ENCODE peak calls at places on chromosomes 4 and X, in five cellular contexts. H is AG10803, V is Peyer's patch, M is tibial artery, K is left ventricle myocardium inferior. Z is an unnamed sample.
A peak's percentile ranks its signal among the peaks of the same experiment; 100 is the strongest.

GRCh38 chr4:91729851-91730250 is 573.9 kb upstream of the GRID2 start:
- DNase-seq in H (no peak), V (no peak), M (no peak), K (no peak), Z (no peak)

GRCh38 chr4:17561195-17561909 is 15.6 kb upstream of the LAP3 start:
- DNase-seq in H (peak; percentile 84), V (no peak), M (no peak), K (no peak), Z (no peak)

GRCh38 chrX:116009871-116010710 is 160.5 kb upstream of the AGTR2 start:
- DNase-seq in H (no peak), V (no peak), M (peak; percentile 53), K (peak; percentile 13), Z (no peak)

GRCh38 chr4:90039122-90039521 is 88.1 kb upstream of the CCSER1 start:
- DNase-seq in H (no peak), V (no peak), M (no peak), K (no peak), Z (no peak)

GRCh38 chr4:29081230-29081955 is 1638.8 kb upstream of the PCDH7 start:
- DNase-seq in H (no peak), V (no peak), M (no peak), K (no peak), Z (no peak)

GRCh38 chr4:38050560-38051350 is 90.6 kb downstream of the PTTG2 start:
- DNase-seq in H (no peak), V (no peak), M (no peak), K (no peak), Z (no peak)

GRCh38 chrX:34112459-34112858 is 19.7 kb downstream of the FAM47A start:
- DNase-seq in H (no peak), V (no peak), M (no peak), K (no peak), Z (no peak)

GRCh38 chr4:53861856-53862610 is 202.4 kb downstream of the CHIC2 start:
- DNase-seq in H (peak; percentile 95), V (no peak), M (no peak), K (no peak), Z (no peak)

GRCh38 chrX:123695242-123695641 is 37.6 kb downstream of the THOC2 start:
- DNase-seq in H (no peak), V (no peak), M (no peak), K (no peak), Z (no peak)

GRCh38 chr4:7795983-7796382 is 143.7 kb downstream of the AFAP1 start:
- DNase-seq in H (no peak), V (no peak), M (peak; percentile 38), K (no peak), Z (no peak)

GRCh38 chr4:102151696-102152095 is 193.6 kb downstream of the SLC39A8 start:
- DNase-seq in H (no peak), V (no peak), M (no peak), K (no peak), Z (no peak)

GRCh38 chr4:78247541-78248285 is 190.6 kb downstream of the FRAS1 start:
- DNase-seq in H (no peak), V (no peak), M (no peak), K (no peak), Z (no peak)

GRCh38 chr4:161577604-161578301 is 586.0 kb downstream of the FSTL5 start:
- DNase-seq in H (peak; percentile 87), V (no peak), M (no peak), K (no peak), Z (no peak)

GRCh38 chrX:31715675-31716074 is 643.8 kb upstream of the FTHL17 start:
- DNase-seq in H (no peak), V (no peak), M (no peak), K (no peak), Z (no peak)

GRCh38 chr4:30903493-30903892 is 183.3 kb downstream of the PCDH7 start:
- DNase-seq in H (no peak), V (no peak), M (no peak), K (no peak), Z (no peak)

GRCh38 chrX:48559636-48560035 is 14.6 kb upstream of the RBM3 start:
- DNase-seq in H (no peak), V (no peak), M (no peak), K (no peak), Z (no peak)

GRCh38 chr4:44583393-44583792 is 68.0 kb downstream of the YIPF7 start:
- DNase-seq in H (no peak), V (no peak), M (no peak), K (no peak), Z (no peak)

GRCh38 chr4:14168919-14169318 is 541.4 kb upstream of the BOD1L1 start:
- DNase-seq in H (peak; percentile 78), V (no peak), M (no peak), K (peak; percentile 18), Z (peak; percentile 72)

GRCh38 chrX:116607766-116608165 is 145.0 kb upstream of the CT83 start:
- DNase-seq in H (no peak), V (no peak), M (no peak), K (no peak), Z (no peak)

GRCh38 chr4:121380448-121381147 is at the start of gene QRFPR:
- DNase-seq in H (no peak), V (no peak), M (no peak), K (peak; percentile 34), Z (no peak)

GRCh38 chr4:76977731-76978350 is 28.3 kb downstream of the SEPTIN11 start:
- DNase-seq in H (peak; percentile 85), V (no peak), M (no peak), K (no peak), Z (no peak)

GRCh38 chr4:118849867-118850812 is 14.2 kb upstream of the SEC24D start:
- DNase-seq in H (no peak), V (peak; percentile 41), M (no peak), K (no peak), Z (no peak)

GRCh38 chrX:104126856-104127255 is 14.5 kb downstream of the ZCCHC18 start:
- DNase-seq in H (no peak), V (no peak), M (no peak), K (no peak), Z (no peak)

DNA sequence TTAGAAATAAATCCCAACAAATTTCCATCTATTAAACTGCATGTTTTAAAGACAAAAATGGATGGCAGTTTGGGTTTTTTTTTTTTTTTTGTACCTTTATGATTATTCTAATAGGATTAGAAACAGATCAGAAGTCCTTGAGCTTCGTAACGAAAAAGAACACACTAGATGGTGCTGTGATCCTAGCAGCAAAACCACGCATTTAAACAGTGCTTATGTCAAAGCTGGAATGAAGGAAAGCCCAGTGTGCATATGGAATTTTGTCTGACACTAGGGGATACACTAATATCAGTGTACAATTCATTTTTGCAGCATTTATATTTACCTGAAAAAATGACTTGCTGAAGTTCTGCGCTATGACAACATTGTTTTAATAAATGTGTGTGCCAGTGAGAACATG is 229.1 kb downstream of the VEGFC start:
- DNase-seq in H (peak; percentile 71), V (no peak), M (no peak), K (no peak), Z (no peak)
- TF ChIP-seq CTCF in H (peak; percentile 56), V (no peak), M (no peak), K (peak; percentile 51), Z (no peak)

GRCh38 chr4:10058371-10058770 is 37.1 kb upstream of the SLC2A9 start:
- DNase-seq in H (no peak), V (no peak), M (no peak), K (no peak), Z (no peak)

GRCh38 chr4:10061650-10062415 is 40.5 kb upstream of the SLC2A9 start:
- DNase-seq in H (peak; percentile 32), V (no peak), M (no peak), K (no peak), Z (no peak)

GRCh38 chr4:10066206-10066605 is 44.9 kb upstream of the SLC2A9 start:
- DNase-seq in H (peak; percentile 60), V (no peak), M (no peak), K (no peak), Z (no peak)

GRCh38 chr4:10066704-10067651 is 45.7 kb upstream of the SLC2A9 start:
- DNase-seq in H (no peak), V (no peak), M (no peak), K (no peak), Z (no peak)

DNA sequence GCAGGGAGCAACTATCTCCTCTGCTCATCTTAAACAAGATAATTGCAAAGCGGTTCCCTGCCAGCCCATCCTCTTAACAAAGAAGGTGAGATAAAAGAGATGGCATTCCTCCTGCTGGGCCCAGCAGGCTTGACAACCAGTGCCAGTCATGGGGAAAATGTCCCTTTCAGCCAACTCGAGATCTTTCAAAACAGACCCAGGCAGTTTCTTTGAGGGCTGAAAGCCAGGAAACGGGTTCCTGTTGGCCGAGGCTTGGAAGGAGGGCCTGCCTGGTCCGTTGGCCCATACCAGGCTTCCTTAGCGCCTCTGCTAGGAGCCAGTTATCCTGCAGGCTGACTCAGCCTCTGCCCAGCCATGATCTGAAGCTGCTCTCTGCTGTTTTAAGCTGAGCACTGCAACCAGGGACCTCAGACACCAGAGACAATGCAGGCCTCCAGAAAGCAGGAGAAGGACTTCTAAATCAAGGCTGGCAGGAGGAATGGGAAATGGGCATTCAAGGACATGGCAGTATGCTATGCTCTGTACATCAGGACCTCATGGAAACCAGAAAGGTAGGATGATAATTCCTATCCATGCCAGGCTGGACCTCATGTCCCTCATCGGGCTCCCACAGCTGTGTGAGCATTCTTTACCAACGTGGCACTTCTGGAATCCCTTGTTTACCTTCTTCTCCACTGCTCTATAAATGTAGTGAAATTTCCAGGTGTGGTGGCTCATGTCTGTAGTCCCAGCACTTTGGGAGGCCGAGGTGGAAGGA is 42.4 kb upstream of the SLC2A9 start:
- DNase-seq in H (peak; percentile 85), V (no peak), M (peak; percentile 93), K (peak; percentile 56), Z (peak; percentile 77)
- TF ChIP-seq CTCF in H (peak; percentile 87), V (no peak), M (peak; percentile 69), K (peak; percentile 87), Z (peak; percentile 84)

GRCh38 chr4:153792007-153792892 is 3.4 kb upstream of the SFRP2 start:
- DNase-seq in H (peak; percentile 56), V (no peak), M (peak; percentile 77), K (no peak), Z (no peak)

GRCh38 chr4:153792893-153793227 is 4.0 kb upstream of the SFRP2 start:
- DNase-seq in H (no peak), V (no peak), M (no peak), K (no peak), Z (no peak)

GRCh38 chr4:153789741-153790651 is 1.1 kb upstream of the SFRP2 start:
- DNase-seq in H (peak; percentile 23), V (no peak), M (no peak), K (no peak), Z (no peak)

GRCh38 chr4:153788419-153789276 is at the start of gene SFRP2:
- DNase-seq in H (no peak), V (no peak), M (no peak), K (no peak), Z (no peak)

DNA sequence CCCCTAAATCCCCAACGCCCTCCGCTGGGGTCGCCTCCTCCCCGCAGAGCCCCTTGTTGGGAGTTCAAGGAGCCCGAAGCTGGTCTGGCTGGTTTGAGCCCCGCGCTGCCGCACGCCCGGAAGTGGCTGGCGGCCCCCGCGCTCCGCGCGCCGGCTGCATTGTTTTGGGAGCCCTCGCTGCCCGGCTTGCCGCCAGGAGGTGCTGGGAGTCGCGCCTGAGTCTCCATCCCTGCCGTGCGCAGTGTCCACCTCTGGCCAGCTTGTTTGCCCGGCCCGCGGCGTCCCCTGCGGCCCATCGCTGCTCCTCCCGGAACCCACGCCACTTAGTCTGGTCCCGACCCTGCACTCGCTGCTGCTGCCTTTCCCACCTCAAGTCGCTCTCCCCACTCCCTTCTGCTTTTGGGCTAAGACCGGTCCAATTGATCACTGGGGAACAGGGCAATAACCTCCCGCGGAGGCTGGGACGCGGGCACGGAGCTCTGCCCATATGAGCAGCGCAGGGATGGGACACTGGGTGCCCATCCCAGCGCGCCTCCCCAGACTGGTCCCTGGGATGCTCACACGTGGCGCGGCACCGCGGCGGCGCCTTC is 2.2 kb upstream of the SFRP2 start:
- DNase-seq in H (peak; percentile 25), V (no peak), M (no peak), K (no peak), Z (no peak)
- TF ChIP-seq CTCF in H (peak; percentile 38), V (no peak), M (no peak), K (peak; percentile 24), Z (no peak)

GRCh38 chr4:15320116-15320515 is 107.7 kb upstream of the C1QTNF7 start:
- DNase-seq in H (peak; percentile 68), V (no peak), M (no peak), K (no peak), Z (no peak)
- TF ChIP-seq CTCF in H (no peak), V (no peak), M (no peak), K (no peak), Z (no peak)

Z was measured in CD14-positive monocyte.